ENCODE peak calls at places on chromosomes 1 and 21, in six cellular contexts. One of them, this sample, is unnamed.
A peak's percentile ranks its signal among the peaks of the same experiment; 100 is the strongest.

GRCh38 chr1:84298336-84298687 is 3.2 kb upstream of the SAMD13 start:
- DNase-seq in right lobe of liver: peak; percentile 70
- DNase-seq in CD8-positive, alpha-beta memory T cell: peak; percentile 17
- DNase-seq in fibroblast of lung: peak; percentile 56
- DNase-seq in tibial nerve: peak; percentile 19
- DNase-seq in cardiac muscle cell: peak; percentile 62
- DNase-seq in this sample: peak; percentile 66

GRCh38 chr1:239982762-239983161 is 108.9 kb upstream of the FMN2 start:
- DNase-seq in right lobe of liver: no peak
- DNase-seq in CD8-positive, alpha-beta memory T cell: no peak
- DNase-seq in fibroblast of lung: peak; percentile 53
- DNase-seq in tibial nerve: no peak
- DNase-seq in cardiac muscle cell: no peak
- DNase-seq in this sample: no peak

GRCh38 chr1:27992271-27992670 is 32.5 kb downstream of the XKR8 start:
- DNase-seq in right lobe of liver: no peak
- DNase-seq in CD8-positive, alpha-beta memory T cell: peak; percentile 36
- DNase-seq in fibroblast of lung: no peak
- DNase-seq in tibial nerve: no peak
- DNase-seq in cardiac muscle cell: peak; percentile 7
- DNase-seq in this sample: no peak

GRCh38 chr1:226939439-226940028 is 560 bp upstream of the COQ8A start:
- DNase-seq in right lobe of liver: peak; percentile 79
- DNase-seq in CD8-positive, alpha-beta memory T cell: peak; percentile 55
- DNase-seq in fibroblast of lung: no peak
- DNase-seq in tibial nerve: no peak
- DNase-seq in cardiac muscle cell: peak; percentile 61
- DNase-seq in this sample: peak; percentile 74

GRCh38 chr1:83055391-83056170 is 943.4 kb downstream of the TTLL7 start:
- DNase-seq in right lobe of liver: no peak
- DNase-seq in CD8-positive, alpha-beta memory T cell: no peak
- DNase-seq in fibroblast of lung: no peak
- DNase-seq in tibial nerve: no peak
- DNase-seq in cardiac muscle cell: no peak
- DNase-seq in this sample: no peak

GRCh38 chr1:40383095-40383487 is 9.6 kb downstream of the SMAP2 start:
- DNase-seq in right lobe of liver: peak; percentile 81
- DNase-seq in CD8-positive, alpha-beta memory T cell: no peak
- DNase-seq in fibroblast of lung: no peak
- DNase-seq in tibial nerve: no peak
- DNase-seq in cardiac muscle cell: peak; percentile 54
- DNase-seq in this sample: no peak

GRCh38 chr21:40041446-40041845 is 174.2 kb downstream of the PCP4 start:
- DNase-seq in right lobe of liver: no peak
- DNase-seq in CD8-positive, alpha-beta memory T cell: no peak
- DNase-seq in fibroblast of lung: no peak
- DNase-seq in tibial nerve: no peak
- DNase-seq in cardiac muscle cell: no peak
- DNase-seq in this sample: no peak

GRCh38 chr1:186792870-186793581 is 35.7 kb upstream of the PLA2G4A start:
- DNase-seq in right lobe of liver: no peak
- DNase-seq in CD8-positive, alpha-beta memory T cell: no peak
- DNase-seq in fibroblast of lung: peak; percentile 81
- DNase-seq in tibial nerve: no peak
- DNase-seq in cardiac muscle cell: no peak
- DNase-seq in this sample: no peak

GRCh38 chr1:230591676-230592075 is 50.6 kb upstream of the COG2 start:
- DNase-seq in right lobe of liver: no peak
- DNase-seq in CD8-positive, alpha-beta memory T cell: no peak
- DNase-seq in fibroblast of lung: no peak
- DNase-seq in tibial nerve: no peak
- DNase-seq in cardiac muscle cell: no peak
- DNase-seq in this sample: no peak

GRCh38 chr21:36747815-36748381 is 49.0 kb downstream of the SIM2 start:
- DNase-seq in right lobe of liver: peak; percentile 63
- DNase-seq in CD8-positive, alpha-beta memory T cell: no peak
- DNase-seq in fibroblast of lung: peak; percentile 35
- DNase-seq in tibial nerve: no peak
- DNase-seq in cardiac muscle cell: peak; percentile 86
- DNase-seq in this sample: peak; percentile 62

GRCh38 chr1:183471748-183472487 is 381 bp upstream of the SMG7 start:
- DNase-seq in right lobe of liver: peak; percentile 99
- DNase-seq in CD8-positive, alpha-beta memory T cell: peak; percentile 96
- DNase-seq in fibroblast of lung: peak; percentile 99
- DNase-seq in tibial nerve: peak; percentile 94
- DNase-seq in cardiac muscle cell: peak; percentile 96
- DNase-seq in this sample: peak; percentile 99
- H3K4me1 ChIP-seq in right lobe of liver: peaks cover 3% of the 10 kb centered on the region
- H3K4me1 ChIP-seq in CD8-positive, alpha-beta memory T cell: peaks cover 35% of the 10 kb centered on the region
- H3K4me1 ChIP-seq in fibroblast of lung: no peaks in the 10 kb centered on the region
- H3K4me1 ChIP-seq in tibial nerve: peaks cover 13% of the 10 kb centered on the region
- H3K4me1 ChIP-seq in cardiac muscle cell: peaks cover 12% of the 10 kb centered on the region
- H3K4me1 ChIP-seq in this sample: peaks cover 61% of the 10 kb centered on the region

DNA sequence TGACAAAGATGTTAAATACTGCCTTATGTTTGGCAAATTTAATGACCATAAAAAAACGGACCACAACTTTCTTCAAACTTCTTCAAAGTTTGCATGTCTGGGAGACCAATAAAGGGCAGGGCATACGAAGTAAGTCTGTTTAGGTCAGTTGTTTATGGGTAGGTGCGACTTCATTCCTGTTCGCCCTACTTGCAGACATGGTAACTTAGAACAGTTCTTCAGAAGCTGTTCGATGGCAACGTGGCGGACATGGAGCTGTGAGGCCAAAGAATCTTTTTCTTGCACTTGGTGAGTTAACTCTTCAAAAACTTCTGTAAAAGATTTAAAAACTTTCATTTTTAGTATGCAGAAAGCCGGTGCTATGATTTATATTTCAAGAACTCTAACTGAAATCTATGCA is 25.9 kb downstream of the C21orf91 start:
- DNase-seq in right lobe of liver: no peak
- DNase-seq in CD8-positive, alpha-beta memory T cell: no peak
- DNase-seq in fibroblast of lung: no peak
- DNase-seq in tibial nerve: no peak
- DNase-seq in cardiac muscle cell: no peak
- DNase-seq in this sample: no peak
- H3K4me3 ChIP-seq in right lobe of liver: peak overlapping the region; percentile 18
- H3K4me3 ChIP-seq in CD8-positive, alpha-beta memory T cell: peak overlapping the region; percentile 52
- H3K4me3 ChIP-seq in fibroblast of lung: no peak overlapping the region
- H3K4me3 ChIP-seq in tibial nerve: peak overlapping the region; percentile 20
- H3K4me3 ChIP-seq in cardiac muscle cell: no peak overlapping the region
- H3K4me3 ChIP-seq in this sample: peak overlapping the region; percentile 54

DNA sequence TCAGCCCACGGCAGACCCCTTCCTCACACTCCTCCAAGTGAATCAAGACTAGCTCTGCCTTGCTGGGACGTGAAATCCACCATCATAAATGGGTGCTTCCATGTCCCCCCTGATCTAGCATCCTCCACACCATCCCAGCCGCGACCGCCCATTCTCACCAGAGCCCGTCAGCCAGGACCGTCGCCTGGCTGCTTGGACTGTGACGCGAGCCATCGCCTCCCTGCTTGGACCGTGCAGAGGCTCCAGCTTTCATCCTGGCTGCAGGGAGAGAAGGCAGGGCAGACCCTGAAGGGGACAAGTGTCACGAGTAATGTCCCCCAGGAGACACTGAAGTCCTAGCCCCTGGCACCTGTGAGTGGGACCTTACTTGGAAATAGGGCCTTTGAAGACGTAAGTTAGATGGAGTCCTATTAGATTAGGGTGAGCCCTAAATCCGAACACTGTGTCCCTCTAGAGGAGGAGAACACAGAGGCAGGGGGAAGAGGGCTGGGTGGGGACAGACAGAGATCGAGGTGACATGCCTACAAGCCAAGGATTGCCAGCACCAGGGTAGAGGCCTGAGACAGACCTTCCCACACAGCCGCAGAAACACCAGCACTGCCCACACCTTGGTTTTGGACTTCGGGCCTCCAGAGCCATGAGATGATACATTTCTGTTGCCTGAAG is 12.8 kb upstream of the PRKCZ start:
- DNase-seq in right lobe of liver: no peak
- DNase-seq in CD8-positive, alpha-beta memory T cell: no peak
- DNase-seq in fibroblast of lung: no peak
- DNase-seq in tibial nerve: no peak
- DNase-seq in cardiac muscle cell: no peak
- DNase-seq in this sample: no peak
- H3K27me3 ChIP-seq in right lobe of liver: no peaks in the 10 kb centered on the region
- H3K27me3 ChIP-seq in CD8-positive, alpha-beta memory T cell: no peaks in the 10 kb centered on the region
- H3K27me3 ChIP-seq in fibroblast of lung: no peaks in the 10 kb centered on the region
- H3K27me3 ChIP-seq in tibial nerve: no peaks in the 10 kb centered on the region
- H3K27me3 ChIP-seq in cardiac muscle cell: no peaks in the 10 kb centered on the region
- H3K27me3 ChIP-seq in this sample: peaks cover 3% of the 10 kb centered on the region

DNA sequence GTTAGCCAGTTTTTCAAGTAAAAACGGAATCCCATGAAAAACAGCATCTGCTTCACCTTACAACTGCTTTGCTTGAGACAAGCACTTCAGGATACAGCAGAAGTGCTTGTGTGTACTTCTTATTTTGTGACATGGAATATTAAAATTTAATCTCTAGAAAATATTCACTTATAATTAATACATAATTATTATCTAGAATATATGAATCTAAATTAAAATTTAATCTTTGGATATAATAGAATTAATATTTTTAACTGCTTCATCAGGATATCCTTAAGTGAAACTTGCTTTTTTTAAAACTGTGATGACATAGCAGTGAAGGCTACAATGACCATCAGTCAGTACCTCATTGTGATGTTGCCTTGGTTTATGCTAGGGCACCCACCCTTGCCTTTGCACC is 148.4 kb upstream of the C1orf105 start:
- DNase-seq in right lobe of liver: no peak
- DNase-seq in CD8-positive, alpha-beta memory T cell: no peak
- DNase-seq in fibroblast of lung: no peak
- DNase-seq in tibial nerve: no peak
- DNase-seq in cardiac muscle cell: no peak
- DNase-seq in this sample: no peak
- H3K4me1 ChIP-seq in right lobe of liver: no peaks in the 10 kb centered on the region
- H3K4me1 ChIP-seq in CD8-positive, alpha-beta memory T cell: no peaks in the 10 kb centered on the region
- H3K4me1 ChIP-seq in fibroblast of lung: no peaks in the 10 kb centered on the region
- H3K4me1 ChIP-seq in tibial nerve: no peaks in the 10 kb centered on the region
- H3K4me1 ChIP-seq in cardiac muscle cell: peaks cover 14% of the 10 kb centered on the region
- H3K4me1 ChIP-seq in this sample: peaks cover 18% of the 10 kb centered on the region

GRCh38 chr1:15748690-15749398 is 6.5 kb downstream of the TMEM82 start:
- DNase-seq in right lobe of liver: no peak
- DNase-seq in CD8-positive, alpha-beta memory T cell: no peak
- DNase-seq in fibroblast of lung: no peak
- DNase-seq in tibial nerve: no peak
- DNase-seq in cardiac muscle cell: no peak
- DNase-seq in this sample: no peak
- H3K4me3 ChIP-seq in right lobe of liver: no peak overlapping the region
- H3K4me3 ChIP-seq in CD8-positive, alpha-beta memory T cell: no peak overlapping the region
- H3K4me3 ChIP-seq in fibroblast of lung: no peak overlapping the region
- H3K4me3 ChIP-seq in tibial nerve: no peak overlapping the region
- H3K4me3 ChIP-seq in cardiac muscle cell: no peak overlapping the region
- H3K4me3 ChIP-seq in this sample: no peak overlapping the region

GRCh38 chr21:28423521-28423920 is 569.2 kb downstream of the LTN1 start:
- DNase-seq in right lobe of liver: no peak
- DNase-seq in CD8-positive, alpha-beta memory T cell: no peak
- DNase-seq in fibroblast of lung: peak; percentile 48
- DNase-seq in tibial nerve: no peak
- DNase-seq in cardiac muscle cell: no peak
- DNase-seq in this sample: no peak
- H3K27me3 ChIP-seq in right lobe of liver: no peaks in the 10 kb centered on the region
- H3K27me3 ChIP-seq in CD8-positive, alpha-beta memory T cell: no peaks in the 10 kb centered on the region
- H3K27me3 ChIP-seq in fibroblast of lung: no peaks in the 10 kb centered on the region
- H3K27me3 ChIP-seq in tibial nerve: no peaks in the 10 kb centered on the region
- H3K27me3 ChIP-seq in cardiac muscle cell: no peaks in the 10 kb centered on the region
- H3K27me3 ChIP-seq in this sample: no peaks in the 10 kb centered on the region

GRCh38 chr1:19435181-19435580 is 50.2 kb downstream of the CAPZB start:
- DNase-seq in right lobe of liver: no peak
- DNase-seq in CD8-positive, alpha-beta memory T cell: no peak
- DNase-seq in fibroblast of lung: peak; percentile 57
- DNase-seq in tibial nerve: no peak
- DNase-seq in cardiac muscle cell: no peak
- DNase-seq in this sample: no peak
- H3K4me1 ChIP-seq in right lobe of liver: peaks cover 4% of the 10 kb centered on the region
- H3K4me1 ChIP-seq in CD8-positive, alpha-beta memory T cell: peaks cover 84% of the 10 kb centered on the region
- H3K4me1 ChIP-seq in fibroblast of lung: peaks cover 63% of the 10 kb centered on the region
- H3K4me1 ChIP-seq in tibial nerve: peaks cover 76% of the 10 kb centered on the region
- H3K4me1 ChIP-seq in cardiac muscle cell: peaks cover 31% of the 10 kb centered on the region
- H3K4me1 ChIP-seq in this sample: peaks cover 94% of the 10 kb centered on the region

This sample was measured in left ventricle myocardium inferior.